ENCODE peak calls at places on chromosomes 11 and 22, in seven cellular contexts. B is NB4, S is tibial artery, Z is transverse colon, H is iPS DF 6.9, U is foreskin fibroblast, C is AG04450. E is an unnamed sample.
A peak's percentile ranks its signal among the peaks of the same experiment; 100 is the strongest.

GRCh38 chr22:26599505-26599904 is 9.6 kb upstream of the TPST2 start:
- DNase-seq in U (no peak), Z (no peak), C (no peak), H (no peak), S (no peak), B (no peak), E (no peak)

GRCh38 chr22:23396362-23397007 is 183.6 kb downstream of the IGLL1 start:
- DNase-seq in C (no peak), B (no peak), H (no peak), U (no peak), Z (no peak), S (no peak), E (no peak)

GRCh38 chr11:92839450-92839849 is 130.0 kb upstream of the MTNR1B start:
- DNase-seq in B (no peak), C (no peak), H (no peak), S (no peak), Z (no peak), U (no peak), E (no peak)

GRCh38 chr11:47895035-47895434 is 46.9 kb upstream of the NUP160 start:
- DNase-seq in B (no peak), U (no peak), H (no peak), S (no peak), Z (no peak), C (no peak), E (no peak)

GRCh38 chr11:40403321-40403720 is 1056.1 kb downstream of the LRRC4C start:
- DNase-seq in C (no peak), Z (no peak), U (peak; percentile 32), B (no peak), H (no peak), S (no peak), E (no peak)

GRCh38 chr11:126246636-126247035 is 22.1 kb downstream of the SRPRA start:
- DNase-seq in U (peak; percentile 39), Z (no peak), C (no peak), S (no peak), B (no peak), H (no peak), E (no peak)

GRCh38 chr22:50739279-50739691 is 1.3 kb downstream of the ACR start:
- DNase-seq in U (no peak), C (no peak), H (no peak), Z (no peak), B (no peak), S (peak; percentile 45), E (no peak)

GRCh38 chr11:17770048-17770652 is 35.6 kb downstream of the KCNC1 start:
- DNase-seq in C (no peak), H (no peak), U (no peak), Z (peak; percentile 87), B (peak; percentile 19), S (no peak), E (no peak)

GRCh38 chr22:47210112-47210657 is 447.7 kb downstream of the TBC1D22A start:
- DNase-seq in Z (no peak), C (no peak), U (no peak), B (no peak), S (peak; percentile 28), H (no peak), E (no peak)

GRCh38 chr11:73372371-73372993 is 3.7 kb upstream of the RELT start:
- DNase-seq in H (no peak), U (peak; percentile 39), S (no peak), Z (no peak), C (no peak), B (peak; percentile 61), E (no peak)

GRCh38 chr11:47233989-47234668 is 14.5 kb downstream of the ACP2 start:
- DNase-seq in Z (peak; percentile 24), C (no peak), B (peak; percentile 61), H (no peak), U (peak; percentile 40), S (no peak), E (no peak)

GRCh38 chr22:50738649-50739227 is 734 bp downstream of the ACR start:
- DNase-seq in S (no peak), H (no peak), U (no peak), C (no peak), Z (no peak), B (no peak), E (no peak)

GRCh38 chr22:44351685-44352377 is 39.1 kb upstream of the SHISAL1 start:
- DNase-seq in B (peak; percentile 21), U (peak; percentile 82), Z (peak; percentile 54), C (peak; percentile 86), S (no peak), H (no peak), E (peak; percentile 93)

GRCh38 chr11:18012314-18012905 is 437 bp downstream of the SERGEF start:
- DNase-seq in Z (peak; percentile 23), U (no peak), H (no peak), S (peak; percentile 70), B (peak; percentile 55), C (no peak), E (no peak)

GRCh38 chr11:73249858-73250773 is 22.0 kb upstream of the P2RY6 start:
- DNase-seq in C (no peak), U (no peak), B (peak; percentile 45), Z (peak; percentile 6), H (no peak), S (peak; percentile 54), E (no peak)

GRCh38 chr22:38841635-38842034 is 2.2 kb downstream of the NPTXR start:
- DNase-seq in H (no peak), S (no peak), Z (no peak), C (no peak), U (no peak), B (no peak), E (no peak)

GRCh38 chr22:31269892-31270574 is 22.3 kb downstream of the PIK3IP1 start:
- DNase-seq in U (no peak), S (no peak), H (no peak), B (no peak), C (no peak), Z (no peak), E (no peak)

GRCh38 chr11:100890779-100891178 is 203.7 kb downstream of the ARHGAP42 start:
- DNase-seq in C (peak; percentile 94), Z (no peak), S (no peak), B (no peak), U (peak; percentile 90), H (no peak), E (peak; percentile 99)

GRCh38 chr11:4523666-4524065 is 21.3 kb upstream of the OR52M1 start:
- DNase-seq in H (no peak), S (no peak), U (no peak), C (no peak), B (no peak), Z (no peak), E (no peak)

DNA sequence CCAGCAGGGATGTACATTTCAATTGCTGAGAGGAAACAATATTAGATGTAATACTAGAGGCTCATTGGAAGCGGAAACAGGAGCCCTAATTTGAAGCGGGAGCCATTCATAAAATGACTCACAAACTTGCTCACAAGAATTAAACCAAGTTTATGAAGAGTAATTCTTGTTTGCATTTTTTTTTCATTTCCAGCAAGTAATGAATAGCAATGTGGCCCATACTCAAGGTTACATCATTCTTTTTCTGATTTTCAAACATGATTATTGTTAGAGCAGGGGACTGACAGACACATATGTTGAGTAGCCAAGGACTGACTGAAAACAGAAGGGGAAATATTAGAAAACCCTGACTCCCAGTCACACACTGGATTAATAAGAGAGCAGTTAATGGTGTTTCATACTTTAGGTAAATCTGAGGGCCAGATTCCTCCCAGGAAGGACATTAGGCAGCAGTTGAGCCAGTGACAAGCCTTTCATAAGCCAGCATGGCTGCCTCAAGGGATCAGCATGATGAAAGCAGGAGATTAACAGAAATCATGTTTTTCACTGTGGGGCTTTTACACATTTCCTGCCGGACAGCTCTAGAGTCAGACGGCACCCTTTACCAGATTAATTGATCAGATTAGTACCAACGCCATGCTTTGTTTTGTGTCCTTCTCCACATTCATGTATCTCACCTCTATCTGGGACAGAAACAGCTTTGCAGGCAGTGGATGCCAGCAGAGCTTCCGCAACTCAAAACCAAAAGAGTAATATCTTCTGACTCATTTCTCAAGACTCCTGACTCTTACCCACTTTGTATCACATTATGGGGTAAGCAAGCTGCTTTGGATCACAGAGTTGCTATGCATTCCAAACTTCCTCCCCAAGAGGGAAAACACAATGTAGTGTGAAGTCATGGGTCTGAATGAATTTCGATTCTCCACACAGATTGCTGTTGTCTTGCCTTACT is 831.6 kb downstream of the KCNA4 start:
- DNase-seq in U (peak; percentile 80), B (no peak), S (no peak), C (peak; percentile 88), H (no peak), Z (no peak), E (peak; percentile 92)
- H3K4me3 ChIP-seq in U (no peak overlapping the region), B (no peak overlapping the region), S (no peak overlapping the region), C (no peak overlapping the region), H (no peak overlapping the region), Z (no peak overlapping the region), E (no peak overlapping the region)

GRCh38 chr11:61334434-61335354 is 1.7 kb downstream of the TKFC start:
- DNase-seq in C (no peak), U (peak; percentile 47), S (no peak), Z (no peak), B (peak; percentile 32), H (no peak), E (no peak)
- H3K4me3 ChIP-seq in C (no peak overlapping the region), U (no peak overlapping the region), S (no peak overlapping the region), Z (no peak overlapping the region), B (no peak overlapping the region), H (no peak overlapping the region), E (no peak overlapping the region)

GRCh38 chr11:96228472-96228871 is 114.5 kb downstream of the MAML2 start:
- DNase-seq in B (no peak), Z (peak; percentile 49), C (peak; percentile 88), S (peak; percentile 86), U (peak; percentile 88), H (no peak), E (peak; percentile 93)
- H3K4me3 ChIP-seq in B (no peak overlapping the region), Z (no peak overlapping the region), C (no peak overlapping the region), S (no peak overlapping the region), U (no peak overlapping the region), H (no peak overlapping the region), E (no peak overlapping the region)

DNA sequence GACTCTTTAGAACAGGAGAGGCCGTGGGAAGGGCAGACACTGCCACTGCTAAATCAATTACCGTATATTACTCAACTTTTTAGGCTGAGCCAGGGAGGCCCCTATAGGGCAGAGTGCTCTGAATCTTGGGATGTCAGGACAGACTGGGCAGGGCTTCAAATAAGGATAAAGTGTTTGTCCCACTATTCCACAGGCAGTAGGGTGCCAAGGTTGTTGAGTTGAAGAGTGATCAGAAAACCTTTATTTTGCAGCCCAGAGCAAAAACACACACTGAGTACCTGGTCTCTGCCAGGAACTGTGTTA is 1.6 kb upstream of the B4GAT1 start:
- DNase-seq in U (no peak), Z (no peak), S (no peak), H (no peak), B (peak; percentile 46), C (no peak), E (no peak)
- H3K4me3 ChIP-seq in U (no peak overlapping the region), Z (no peak overlapping the region), S (no peak overlapping the region), H (no peak overlapping the region), B (no peak overlapping the region), C (no peak overlapping the region), E (no peak overlapping the region)

GRCh38 chr11:122207505-122207904 is 91.5 kb upstream of the BLID start:
- DNase-seq in S (no peak), H (no peak), B (no peak), C (peak; percentile 45), Z (no peak), U (no peak), E (peak; percentile 91)
- H3K4me3 ChIP-seq in S (peak overlapping the region; percentile 22), H (no peak overlapping the region), B (no peak overlapping the region), C (peak overlapping the region; percentile 60), Z (no peak overlapping the region), U (peak overlapping the region; percentile 38), E (peak overlapping the region; percentile 44)

DNA sequence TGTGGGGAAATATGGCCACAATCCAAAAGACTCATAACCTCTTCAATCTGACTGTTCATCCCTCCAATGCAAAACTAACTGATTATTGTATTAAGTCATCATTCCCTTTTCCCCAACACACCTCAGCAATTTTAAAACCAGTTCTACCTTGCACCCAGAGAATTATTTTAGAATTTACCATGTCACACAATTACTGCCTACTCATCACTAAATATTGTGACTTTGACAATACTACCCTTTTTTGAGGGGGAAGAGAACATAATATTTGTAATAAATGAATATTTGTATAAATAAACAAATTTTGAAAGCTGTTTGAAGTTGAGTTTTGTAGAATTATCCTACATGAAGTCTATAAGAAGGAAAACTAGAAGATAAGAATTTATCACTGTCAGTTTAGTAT is 28.2 kb upstream of the CALCB start:
- DNase-seq in U (no peak), S (no peak), B (no peak), Z (no peak), H (no peak), C (no peak), E (no peak)
- H3K4me3 ChIP-seq in U (no peak overlapping the region), S (no peak overlapping the region), B (no peak overlapping the region), Z (no peak overlapping the region), H (no peak overlapping the region), C (no peak overlapping the region), E (no peak overlapping the region)